ENCODE peak calls at places on chromosomes 3 and 15, in five cellular contexts. N is GM10248, A is sigmoid colon, U is foreskin fibroblast, W is BJ. K is an unnamed sample.

GRCh38 chr3:73499787-73500186 is 125.0 kb downstream of the PDZRN3 start:
- DNase-seq in N (no peak), A (no peak), U (no peak), W (no peak), K (no peak)

GRCh38 chr15:58864602-58865419 is 68.7 kb downstream of the SLTM start:
- DNase-seq in N (peak), A (no peak), U (peak), W (no peak), K (peak)

GRCh38 chr15:77748078-77749064 is 115.7 kb upstream of the LINGO1 start:
- DNase-seq in N (no peak), A (no peak), U (no peak), W (no peak), K (no peak)

GRCh38 chr3:124381565-124382333 is 348.5 kb upstream of the UMPS start:
- DNase-seq in N (no peak), A (no peak), U (no peak), W (no peak), K (no peak)

GRCh38 chr15:32029862-32030781 is at the start of gene CHRNA7:
- DNase-seq in N (peak), A (peak), U (peak), W (no peak), K (no peak)

GRCh38 chr3:43727930-43728329 is 37.2 kb downstream of the ABHD5 start:
- DNase-seq in N (no peak), A (no peak), U (peak), W (no peak), K (no peak)

GRCh38 chr15:90818251-90819210 is 49.9 kb upstream of the FURIN start:
- DNase-seq in N (peak), A (peak), U (peak), W (no peak), K (peak)

GRCh38 chr3:174132006-174132405 is 727.1 kb upstream of the NAALADL2 start:
- DNase-seq in N (no peak), A (no peak), U (peak), W (no peak), K (no peak)

GRCh38 chr3:117898722-117899121 is 1135.9 kb downstream of the IGSF11 start:
- DNase-seq in N (no peak), A (no peak), U (peak), W (no peak), K (no peak)

GRCh38 chr3:151011427-151011826 is 38.9 kb upstream of the CLRN1 start:
- DNase-seq in N (no peak), A (no peak), U (peak), W (no peak), K (no peak)

GRCh38 chr3:134594236-134594825 is 56.5 kb downstream of the KY start:
- DNase-seq in N (no peak), A (no peak), U (no peak), W (no peak), K (no peak)

GRCh38 chr3:119597548-119598288 is at the start of gene PLA1A:
- DNase-seq in N (no peak), A (no peak), U (no peak), W (no peak), K (no peak)

GRCh38 chr3:120432105-120432860 is 18.5 kb downstream of the FSTL1 start:
- DNase-seq in N (no peak), A (no peak), U (peak), W (no peak), K (no peak)

GRCh38 chr15:58038426-58039106 is 26.9 kb downstream of the ALDH1A2 start:
- DNase-seq in N (no peak), A (no peak), U (peak), W (no peak), K (no peak)

GRCh38 chr3:42711491-42712343 is 9.1 kb upstream of the HHATL start:
- DNase-seq in N (no peak), A (peak), U (peak), W (no peak), K (peak)
- TF ChIP-seq CTCF in N (no peak), A (no peak), U (no peak), W (no peak), K (no peak)

GRCh38 chr3:89527736-89528335 is 420.4 kb downstream of the EPHA3 start:
- DNase-seq in N (no peak), A (no peak), U (no peak), W (no peak), K (no peak)
- TF ChIP-seq CTCF in N (no peak), A (no peak), U (no peak), W (no peak), K (no peak)

DNA sequence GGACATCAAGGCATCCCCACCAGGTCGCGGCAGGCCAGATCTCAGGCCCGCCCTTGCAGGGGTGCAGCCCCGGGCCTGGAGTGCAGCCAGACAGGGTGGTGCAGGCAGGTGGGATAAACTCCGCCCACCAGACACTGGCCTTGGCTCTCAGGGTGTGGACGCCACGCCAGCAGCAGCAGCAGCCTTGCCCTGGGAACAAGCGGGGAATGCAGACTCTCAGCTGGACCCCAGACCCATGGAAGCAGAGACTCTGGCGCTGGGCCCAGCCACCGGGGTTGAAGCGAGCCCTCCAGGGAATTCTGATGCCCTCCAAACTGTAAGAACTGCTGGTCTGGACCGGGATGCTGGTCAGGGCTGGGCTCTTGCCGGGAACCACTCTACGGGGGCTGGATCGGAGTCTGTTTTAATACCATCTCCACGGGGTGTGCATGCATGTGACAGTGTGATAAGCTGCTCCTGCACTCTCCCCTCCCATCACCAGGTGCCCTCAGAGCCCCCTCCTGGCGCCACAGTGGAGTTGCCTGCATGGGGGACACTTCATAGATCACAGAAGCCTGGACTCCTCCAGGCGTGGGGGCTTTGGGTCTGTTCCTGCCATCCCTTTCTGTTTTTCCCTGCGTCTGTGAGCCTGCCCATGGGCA is 142.7 kb downstream of the NSMCE3 start:
- DNase-seq in N (no peak), A (peak), U (no peak), W (no peak), K (no peak)
- TF ChIP-seq CTCF in N (no peak), A (no peak), U (no peak), W (no peak), K (no peak)

DNA sequence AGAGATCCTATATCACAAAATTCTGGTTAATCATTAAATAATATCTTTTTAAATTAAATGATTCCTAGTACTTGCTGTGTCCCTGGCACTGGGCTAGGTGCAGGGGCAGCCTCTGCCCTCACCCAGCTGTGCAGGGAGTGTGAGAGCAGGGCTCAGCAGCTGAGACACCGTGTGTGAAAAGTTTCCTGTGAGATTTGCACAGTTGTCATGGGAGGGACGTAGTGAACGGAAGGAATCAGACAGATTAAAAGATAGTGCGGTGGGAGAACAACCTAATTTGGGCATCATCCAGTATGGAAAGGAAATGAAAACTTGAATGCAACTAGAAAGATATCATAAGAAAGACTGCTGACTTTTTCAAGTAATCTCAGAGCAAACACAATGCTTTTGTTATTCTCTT is 204.1 kb downstream of the SSR3 start:
- DNase-seq in N (no peak), A (no peak), U (no peak), W (no peak), K (no peak)
- TF ChIP-seq CTCF in N (no peak), A (no peak), U (no peak), W (no peak), K (no peak)

GRCh38 chr3:65408531-65409181 is 630.1 kb downstream of the MAGI1 start:
- DNase-seq in N (no peak), A (no peak), U (no peak), W (no peak), K (no peak)

GRCh38 chr3:65411367-65411766 is 627.4 kb downstream of the MAGI1 start:
- DNase-seq in N (no peak), A (no peak), U (no peak), W (no peak), K (no peak)

GRCh38 chr3:65412591-65412990 is 626.1 kb downstream of the MAGI1 start:
- DNase-seq in N (no peak), A (peak), U (no peak), W (no peak), K (no peak)
- TF ChIP-seq CTCF in N (no peak), A (peak), U (no peak), W (no peak), K (no peak)

GRCh38 chr3:40451551-40451950 is 5.6 kb upstream of the RPL14 start:
- DNase-seq in N (no peak), A (no peak), U (no peak), W (no peak), K (no peak)

GRCh38 chr3:40453933-40454332 is 3.2 kb upstream of the RPL14 start:
- DNase-seq in N (no peak), A (no peak), U (no peak), W (no peak), K (no peak)

GRCh38 chr3:40452562-40452875 is 4.6 kb upstream of the RPL14 start:
- DNase-seq in N (no peak), A (no peak), U (no peak), W (no peak), K (no peak)

GRCh38 chr3:40452057-40452456 is 5.1 kb upstream of the RPL14 start:
- DNase-seq in N (no peak), A (no peak), U (no peak), W (no peak), K (no peak)

DNA sequence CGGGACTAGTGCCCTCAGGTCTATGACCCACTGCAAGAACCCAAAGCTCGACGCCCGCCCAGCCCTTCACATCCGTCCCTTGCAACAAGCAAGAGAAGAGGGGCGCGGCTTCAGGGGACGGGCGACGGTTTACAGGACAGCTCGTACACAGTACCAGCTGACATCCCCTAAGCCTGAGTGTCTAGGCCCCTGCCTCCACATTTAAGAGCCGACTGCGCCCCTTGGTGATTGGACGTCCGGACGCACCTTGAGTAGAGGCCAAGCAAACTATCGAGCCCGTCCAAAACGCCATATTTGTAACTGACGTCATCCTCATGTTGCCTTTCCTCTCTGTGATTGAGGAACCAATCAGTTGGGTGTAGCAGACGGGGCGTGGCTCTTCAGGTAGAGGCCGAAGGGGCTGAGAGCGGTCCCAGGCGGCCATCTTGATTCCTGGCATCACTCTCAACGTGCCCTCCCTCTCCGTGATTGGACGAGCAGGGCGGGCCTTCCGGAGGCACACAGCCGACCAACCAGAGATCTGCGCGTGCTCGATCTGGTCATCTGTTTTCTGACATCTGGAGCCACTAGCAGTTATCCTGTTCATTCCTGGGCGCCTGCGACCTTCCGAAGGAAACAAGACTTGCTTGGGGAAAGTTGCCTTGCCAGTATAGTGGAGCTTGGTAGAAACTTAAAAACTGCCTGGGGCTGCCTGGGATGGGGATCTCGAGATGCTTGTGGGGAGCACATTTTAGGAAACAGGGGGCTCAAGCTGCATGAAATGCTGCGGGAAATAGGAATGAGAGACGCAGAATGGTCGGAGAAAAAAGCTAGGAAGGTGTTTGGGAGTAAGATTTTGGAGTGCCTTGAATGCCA is 4.0 kb upstream of the RPL14 start:
- DNase-seq in N (peak), A (peak), U (peak), W (peak), K (peak)
- TF ChIP-seq CTCF in N (no peak), A (no peak), U (no peak), W (no peak), K (no peak)

GRCh38 chr15:51289290-51289689 is 49.1 kb downstream of the CYP19A1 start:
- DNase-seq in N (no peak), A (no peak), U (no peak), W (no peak), K (no peak)

GRCh38 chr15:51288143-51289065 is 50.0 kb downstream of the CYP19A1 start:
- DNase-seq in N (no peak), A (no peak), U (peak), W (no peak), K (no peak)

GRCh38 chr15:51283026-51283425 is 55.4 kb downstream of the CYP19A1 start:
- DNase-seq in N (peak), A (no peak), U (no peak), W (no peak), K (no peak)

GRCh38 chr15:51284871-51285270 is 53.5 kb downstream of the CYP19A1 start:
- DNase-seq in N (no peak), A (no peak), U (no peak), W (no peak), K (no peak)

DNA sequence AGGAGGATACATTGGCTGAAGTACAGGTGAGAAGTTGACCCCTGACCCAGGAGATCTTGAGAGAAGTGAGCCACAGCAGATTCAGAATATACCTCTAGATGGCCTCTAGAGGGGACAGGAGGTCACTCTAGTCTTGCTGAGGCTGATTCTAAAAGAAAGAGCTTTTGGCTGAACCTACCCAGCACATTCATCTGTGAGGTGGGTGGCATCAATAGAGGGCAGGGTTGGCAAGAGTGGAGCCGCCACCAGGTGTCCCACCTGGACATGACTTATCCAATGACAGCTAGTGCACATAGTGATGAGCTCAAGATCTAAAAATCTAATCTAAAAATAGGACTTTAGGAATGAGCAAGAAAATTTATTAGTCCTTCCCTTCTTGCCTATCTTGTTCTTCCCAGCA is 51.6 kb downstream of the CYP19A1 start:
- DNase-seq in N (peak), A (no peak), U (no peak), W (no peak), K (no peak)
- TF ChIP-seq CTCF in N (peak), A (no peak), U (no peak), W (no peak), K (no peak)

DNA sequence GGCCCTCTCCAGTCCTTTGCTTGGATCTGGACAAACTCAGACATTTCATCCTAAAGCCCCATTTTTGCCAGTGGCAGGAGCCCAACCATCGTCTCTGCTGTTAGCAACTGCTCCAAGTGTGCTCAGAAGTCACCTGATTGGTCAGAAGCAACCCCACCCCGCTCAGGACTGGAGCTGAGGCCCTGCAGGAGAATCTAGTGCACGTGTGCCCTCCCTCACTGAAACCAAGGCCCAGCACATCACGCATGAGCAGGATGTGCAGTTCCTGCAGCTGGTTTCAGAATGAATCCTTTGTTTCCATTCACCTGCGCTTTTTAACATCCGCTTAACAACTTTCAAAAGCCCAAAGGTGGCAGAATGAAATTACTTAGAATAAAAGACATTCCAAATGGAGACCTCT is 81.2 kb downstream of the SRGAP3 start:
- DNase-seq in N (peak), A (no peak), U (no peak), W (no peak), K (no peak)
- TF ChIP-seq CTCF in N (no peak), A (no peak), U (no peak), W (no peak), K (no peak)

GRCh38 chr15:49815506-49815905 is 194.7 kb downstream of the DTWD1 start:
- DNase-seq in N (no peak), A (no peak), U (peak), W (no peak), K (no peak)
- TF ChIP-seq CTCF in N (no peak), A (no peak), U (no peak), W (no peak), K (no peak)

K was measured in activated B cell treated with CpG ODN at 0.5 μM for 24 hours.